ENCODE peak calls at places on chromosomes 5 and 9, in nine cellular contexts. U, S, O, A, L, R, V, Q and W are unnamed samples.

GRCh38 chr9:135166566-135166965 is 79.1 kb downstream of the OLFM1 start:
- DNase-seq in L (no peak), O (no peak), R (no peak), Q (no peak), U (no peak), V (no peak), S (no peak), A (no peak), W (no peak)

GRCh38 chr9:16171851-16172250 is 619.0 kb downstream of the CCDC171 start:
- DNase-seq in V (no peak), Q (no peak), R (no peak), S (no peak), U (no peak), A (no peak), L (no peak), O (no peak), W (no peak)

GRCh38 chr9:86061972-86062739 is 37.2 kb downstream of the GOLM1 start:
- DNase-seq in V (no peak), O (no peak), R (no peak), L (no peak), A (no peak), S (no peak), Q (peak; percentile 53), U (no peak), W (no peak)

GRCh38 chr5:15375557-15375956 is 124.4 kb upstream of the FBXL7 start:
- DNase-seq in S (no peak), A (no peak), L (no peak), O (no peak), R (no peak), Q (no peak), V (no peak), U (no peak), W (no peak)

GRCh38 chr9:31119882-31120481 is 1264.5 kb upstream of the ACO1 start:
- DNase-seq in V (peak; percentile 16), U (peak; percentile 27), A (no peak), O (peak; percentile 31), Q (no peak), L (peak; percentile 57), R (peak; percentile 19), S (no peak), W (no peak)

GRCh38 chr9:133423216-133423615 is 1.0 kb downstream of the ADAMTS13 start:
- DNase-seq in U (peak; percentile 91), L (peak; percentile 98), A (no peak), R (no peak), S (no peak), O (no peak), Q (no peak), V (no peak), W (peak; percentile 7)

GRCh38 chr9:21434202-21435014 is 5.8 kb upstream of the IFNA1 start:
- DNase-seq in L (peak; percentile 78), A (no peak), Q (peak; percentile 57), S (no peak), V (peak; percentile 32), U (peak; percentile 63), O (peak; percentile 69), R (peak; percentile 52), W (peak; percentile 48)

GRCh38 chr9:91837982-91838731 is 111.9 kb downstream of the ROR2 start:
- DNase-seq in S (peak; percentile 65), O (no peak), A (peak; percentile 78), R (no peak), L (peak; percentile 88), Q (peak; percentile 76), V (no peak), U (peak; percentile 85), W (no peak)

DNA sequence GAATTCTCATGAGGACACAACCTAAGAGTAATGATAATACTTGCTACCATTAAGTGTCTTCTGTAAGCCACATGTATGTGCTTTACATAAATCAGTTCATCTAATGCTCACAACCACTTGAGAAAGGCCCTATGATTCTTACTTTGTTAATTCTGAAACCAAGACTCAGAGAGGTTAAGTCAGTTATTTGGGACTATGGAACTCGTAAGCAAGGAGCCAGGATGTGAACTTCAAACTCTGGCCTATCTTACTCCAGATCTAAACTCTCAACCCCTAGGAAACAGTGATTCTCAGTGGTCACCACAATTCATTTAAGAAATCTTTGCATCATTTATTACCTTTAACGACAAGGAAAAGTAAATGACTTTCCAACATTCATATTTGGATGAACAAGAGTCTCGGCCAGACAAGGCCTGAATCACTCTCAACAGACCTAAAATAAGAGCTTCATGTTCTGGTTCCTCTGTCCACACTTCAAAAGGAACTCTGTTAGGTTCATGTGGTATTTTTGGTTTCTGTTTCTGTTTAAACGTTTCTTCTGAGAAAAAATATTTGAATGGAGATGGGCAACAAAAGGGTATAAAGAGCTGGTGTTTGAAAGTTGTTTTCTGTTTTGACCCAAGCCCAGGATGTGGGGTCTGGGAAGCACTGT is 104.8 kb downstream of the LPAR1 start:
- DNase-seq in R (no peak), O (no peak), L (no peak), S (no peak), A (no peak), U (no peak), Q (no peak), V (no peak), W (no peak)
- TF ChIP-seq CTCF in R (no peak), O (no peak), L (no peak), S (no peak), A (no peak), U (no peak), Q (no peak), V (no peak), W (no peak)

DNA sequence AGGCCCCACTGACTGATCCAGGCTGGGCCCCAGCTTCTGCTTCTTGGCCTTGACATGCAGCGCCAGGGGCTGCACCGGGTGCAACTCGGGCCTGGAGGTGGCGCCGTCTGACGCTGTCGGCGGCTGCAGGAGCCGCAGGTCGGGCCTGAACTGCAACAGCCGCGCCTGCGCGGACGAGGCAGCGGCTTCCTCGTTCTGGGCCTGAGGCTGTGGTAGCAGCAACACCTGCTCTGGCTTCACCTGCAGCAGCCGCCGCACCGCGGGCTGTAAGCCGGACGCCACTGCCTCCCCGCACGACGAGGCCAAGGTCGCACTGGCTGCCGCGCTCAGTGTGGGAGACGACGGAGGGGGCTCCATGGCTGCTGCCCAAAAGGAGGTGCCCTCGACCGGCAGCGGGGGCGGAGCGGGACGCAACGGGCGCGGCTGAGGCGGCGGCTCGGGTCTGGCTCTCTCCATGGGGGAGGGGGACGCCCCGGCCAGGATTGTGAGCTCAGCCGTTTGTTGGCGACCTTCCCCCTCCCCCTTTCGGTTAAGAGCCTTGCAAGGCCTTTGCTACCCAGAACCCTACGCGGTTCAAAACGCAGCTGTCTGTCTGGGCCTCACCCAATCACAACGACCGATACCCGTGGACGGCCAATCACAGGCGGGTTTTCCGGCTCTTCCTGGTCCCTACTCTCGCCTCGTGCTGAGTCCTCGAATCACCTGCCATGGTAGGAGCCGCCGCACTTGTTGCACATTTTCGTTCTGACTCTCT is 438 bp downstream of the SOX30 start:
- DNase-seq in O (no peak), A (no peak), S (no peak), L (peak; percentile 42), R (no peak), U (peak; percentile 73), Q (peak; percentile 83), V (peak; percentile 89), W (no peak)
- TF ChIP-seq CTCF in O (no peak), A (peak; percentile 33), S (no peak), L (peak; percentile 26), R (no peak), U (peak; percentile 28), Q (no peak), V (no peak), W (peak; percentile 12)

DNA sequence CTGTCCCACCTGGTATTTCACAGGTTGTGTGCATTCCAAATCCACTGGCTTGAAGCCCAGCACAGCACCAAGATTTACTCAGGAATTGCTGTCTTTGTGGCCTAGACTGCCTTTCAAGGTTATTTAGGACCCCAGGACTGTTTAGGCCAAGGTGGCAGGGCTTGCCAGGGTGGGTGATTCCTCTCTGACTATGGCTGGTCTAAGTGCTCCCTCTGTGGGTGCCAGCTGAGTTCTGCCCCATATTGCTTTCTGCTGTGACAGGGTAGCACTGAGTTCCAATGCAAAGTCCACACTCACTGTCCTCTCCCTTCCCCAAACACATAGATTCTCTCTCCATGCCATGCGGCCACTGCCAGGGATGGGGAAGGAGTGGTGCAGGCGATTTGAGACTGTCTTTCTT is 318.2 kb downstream of the EFNA5 start:
- DNase-seq in V (no peak), S (no peak), R (no peak), A (no peak), L (no peak), Q (no peak), U (no peak), O (no peak), W (no peak)
- TF ChIP-seq CTCF in V (no peak), S (no peak), R (no peak), A (no peak), L (no peak), Q (no peak), U (no peak), O (no peak), W (no peak)

DNA sequence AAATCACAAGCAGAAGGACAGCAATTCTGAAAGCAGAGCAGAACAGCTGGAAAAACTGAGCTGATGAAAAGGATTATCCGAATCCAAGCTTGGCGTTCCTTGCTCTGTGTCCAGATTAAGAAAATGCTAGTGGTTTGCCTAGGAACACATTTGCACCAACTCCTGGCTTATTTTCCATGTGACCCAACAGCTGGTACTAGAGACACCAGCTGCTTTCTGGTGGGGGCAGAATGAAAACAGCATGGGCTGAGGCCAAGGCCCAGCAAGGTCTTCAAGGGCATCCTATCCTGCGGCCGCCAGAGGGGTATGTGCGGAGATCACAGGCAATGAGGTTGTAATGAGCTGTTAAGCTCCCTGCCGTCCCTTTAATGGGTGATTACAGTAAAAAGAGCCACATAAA is 131.4 kb downstream of the DOCK8 start:
- DNase-seq in Q (no peak), L (no peak), O (no peak), A (no peak), V (no peak), R (no peak), S (no peak), U (no peak), W (no peak)
- TF ChIP-seq CTCF in Q (no peak), L (no peak), O (no peak), A (no peak), V (no peak), R (no peak), S (no peak), U (no peak), W (no peak)